ENCODE peak calls at places on chromosomes 12 and 14, in five cellular contexts. One of them, this sample, is unnamed.

GRCh38 chr12:130367523-130367922 is 29.8 kb downstream of the PIWIL1 start:
- DNase-seq in activated naive CD8-positive, alpha-beta T cell treated with anti-CD3 and anti-CD28 coated beads, Interleukin-2, amount 50 U/mL, for 24 hours: no peak
- DNase-seq in NCI-H1436: no peak
- DNase-seq in stomach: no peak
- DNase-seq in stimulated activated CD8-positive, alpha-beta memory T cell treated with anti-CD3 and anti-CD28 coated beads, Interleukin-15, amount 100 ng/mL, for 24 hours: no peak
- DNase-seq in this sample: no peak

GRCh38 chr14:71594828-71595227 is 337.4 kb upstream of the RGS6 start:
- DNase-seq in activated naive CD8-positive, alpha-beta T cell treated with anti-CD3 and anti-CD28 coated beads, Interleukin-2, amount 50 U/mL, for 24 hours: peak; percentile 18
- DNase-seq in NCI-H1436: no peak
- DNase-seq in stomach: no peak
- DNase-seq in stimulated activated CD8-positive, alpha-beta memory T cell treated with anti-CD3 and anti-CD28 coated beads, Interleukin-15, amount 100 ng/mL, for 24 hours: no peak
- DNase-seq in this sample: no peak

GRCh38 chr14:75068294-75069020 is 984 bp upstream of the ZC2HC1C start:
- DNase-seq in activated naive CD8-positive, alpha-beta T cell treated with anti-CD3 and anti-CD28 coated beads, Interleukin-2, amount 50 U/mL, for 24 hours: no peak
- DNase-seq in NCI-H1436: no peak
- DNase-seq in stomach: no peak
- DNase-seq in stimulated activated CD8-positive, alpha-beta memory T cell treated with anti-CD3 and anti-CD28 coated beads, Interleukin-15, amount 100 ng/mL, for 24 hours: no peak
- DNase-seq in this sample: no peak

GRCh38 chr12:12705833-12706520 is 10.0 kb upstream of the GPR19 start:
- DNase-seq in activated naive CD8-positive, alpha-beta T cell treated with anti-CD3 and anti-CD28 coated beads, Interleukin-2, amount 50 U/mL, for 24 hours: peak; percentile 45
- DNase-seq in NCI-H1436: no peak
- DNase-seq in stomach: peak; percentile 55
- DNase-seq in stimulated activated CD8-positive, alpha-beta memory T cell treated with anti-CD3 and anti-CD28 coated beads, Interleukin-15, amount 100 ng/mL, for 24 hours: no peak
- DNase-seq in this sample: peak; percentile 31

GRCh38 chr12:27970391-27970980 is 2.0 kb downstream of the PTHLH start:
- DNase-seq in activated naive CD8-positive, alpha-beta T cell treated with anti-CD3 and anti-CD28 coated beads, Interleukin-2, amount 50 U/mL, for 24 hours: peak; percentile 21
- DNase-seq in NCI-H1436: no peak
- DNase-seq in stomach: no peak
- DNase-seq in stimulated activated CD8-positive, alpha-beta memory T cell treated with anti-CD3 and anti-CD28 coated beads, Interleukin-15, amount 100 ng/mL, for 24 hours: no peak
- DNase-seq in this sample: no peak

GRCh38 chr12:18868673-18869072 is 130.8 kb downstream of the CAPZA3 start:
- DNase-seq in activated naive CD8-positive, alpha-beta T cell treated with anti-CD3 and anti-CD28 coated beads, Interleukin-2, amount 50 U/mL, for 24 hours: no peak
- DNase-seq in NCI-H1436: no peak
- DNase-seq in stomach: no peak
- DNase-seq in stimulated activated CD8-positive, alpha-beta memory T cell treated with anti-CD3 and anti-CD28 coated beads, Interleukin-15, amount 100 ng/mL, for 24 hours: no peak
- DNase-seq in this sample: no peak

GRCh38 chr14:92362781-92363235 is 39.8 kb downstream of the SLC24A4 start:
- DNase-seq in activated naive CD8-positive, alpha-beta T cell treated with anti-CD3 and anti-CD28 coated beads, Interleukin-2, amount 50 U/mL, for 24 hours: no peak
- DNase-seq in NCI-H1436: no peak
- DNase-seq in stomach: no peak
- DNase-seq in stimulated activated CD8-positive, alpha-beta memory T cell treated with anti-CD3 and anti-CD28 coated beads, Interleukin-15, amount 100 ng/mL, for 24 hours: no peak
- DNase-seq in this sample: no peak

GRCh38 chr12:83141460-83141994 is 454.8 kb downstream of the TMTC2 start:
- DNase-seq in activated naive CD8-positive, alpha-beta T cell treated with anti-CD3 and anti-CD28 coated beads, Interleukin-2, amount 50 U/mL, for 24 hours: no peak
- DNase-seq in NCI-H1436: no peak
- DNase-seq in stomach: no peak
- DNase-seq in stimulated activated CD8-positive, alpha-beta memory T cell treated with anti-CD3 and anti-CD28 coated beads, Interleukin-15, amount 100 ng/mL, for 24 hours: no peak
- DNase-seq in this sample: no peak

GRCh38 chr14:79476552-79476951 is 734.8 kb downstream of the DIO2 start:
- DNase-seq in activated naive CD8-positive, alpha-beta T cell treated with anti-CD3 and anti-CD28 coated beads, Interleukin-2, amount 50 U/mL, for 24 hours: no peak
- DNase-seq in NCI-H1436: no peak
- DNase-seq in stomach: no peak
- DNase-seq in stimulated activated CD8-positive, alpha-beta memory T cell treated with anti-CD3 and anti-CD28 coated beads, Interleukin-15, amount 100 ng/mL, for 24 hours: no peak
- DNase-seq in this sample: no peak

GRCh38 chr12:120079352-120080042 is 37.1 kb downstream of the RAB35 start:
- DNase-seq in activated naive CD8-positive, alpha-beta T cell treated with anti-CD3 and anti-CD28 coated beads, Interleukin-2, amount 50 U/mL, for 24 hours: no peak
- DNase-seq in NCI-H1436: no peak
- DNase-seq in stomach: no peak
- DNase-seq in stimulated activated CD8-positive, alpha-beta memory T cell treated with anti-CD3 and anti-CD28 coated beads, Interleukin-15, amount 100 ng/mL, for 24 hours: no peak
- DNase-seq in this sample: no peak

GRCh38 chr12:127822743-127823433 is 444.1 kb upstream of the TMEM132C start:
- DNase-seq in activated naive CD8-positive, alpha-beta T cell treated with anti-CD3 and anti-CD28 coated beads, Interleukin-2, amount 50 U/mL, for 24 hours: no peak
- DNase-seq in NCI-H1436: no peak
- DNase-seq in stomach: no peak
- DNase-seq in stimulated activated CD8-positive, alpha-beta memory T cell treated with anti-CD3 and anti-CD28 coated beads, Interleukin-15, amount 100 ng/mL, for 24 hours: no peak
- DNase-seq in this sample: no peak

GRCh38 chr12:102480401-102480800 is at the start of gene IGF1:
- DNase-seq in activated naive CD8-positive, alpha-beta T cell treated with anti-CD3 and anti-CD28 coated beads, Interleukin-2, amount 50 U/mL, for 24 hours: no peak
- DNase-seq in NCI-H1436: no peak
- DNase-seq in stomach: no peak
- DNase-seq in stimulated activated CD8-positive, alpha-beta memory T cell treated with anti-CD3 and anti-CD28 coated beads, Interleukin-15, amount 100 ng/mL, for 24 hours: no peak
- DNase-seq in this sample: no peak

GRCh38 chr12:81295286-81295685 is 217.4 kb downstream of the ACSS3 start:
- DNase-seq in activated naive CD8-positive, alpha-beta T cell treated with anti-CD3 and anti-CD28 coated beads, Interleukin-2, amount 50 U/mL, for 24 hours: no peak
- DNase-seq in NCI-H1436: no peak
- DNase-seq in stomach: no peak
- DNase-seq in stimulated activated CD8-positive, alpha-beta memory T cell treated with anti-CD3 and anti-CD28 coated beads, Interleukin-15, amount 100 ng/mL, for 24 hours: no peak
- DNase-seq in this sample: no peak

GRCh38 chr14:61556455-61556854 is 138.9 kb upstream of the HIF1A start:
- DNase-seq in activated naive CD8-positive, alpha-beta T cell treated with anti-CD3 and anti-CD28 coated beads, Interleukin-2, amount 50 U/mL, for 24 hours: no peak
- DNase-seq in NCI-H1436: no peak
- DNase-seq in stomach: no peak
- DNase-seq in stimulated activated CD8-positive, alpha-beta memory T cell treated with anti-CD3 and anti-CD28 coated beads, Interleukin-15, amount 100 ng/mL, for 24 hours: no peak
- DNase-seq in this sample: no peak

GRCh38 chr12:53481957-53482586 is 17.2 kb downstream of the MAP3K12 start:
- DNase-seq in activated naive CD8-positive, alpha-beta T cell treated with anti-CD3 and anti-CD28 coated beads, Interleukin-2, amount 50 U/mL, for 24 hours: no peak
- DNase-seq in NCI-H1436: no peak
- DNase-seq in stomach: no peak
- DNase-seq in stimulated activated CD8-positive, alpha-beta memory T cell treated with anti-CD3 and anti-CD28 coated beads, Interleukin-15, amount 100 ng/mL, for 24 hours: no peak
- DNase-seq in this sample: no peak

GRCh38 chr14:50601405-50601804 is 41.5 kb downstream of the ATL1 start:
- DNase-seq in activated naive CD8-positive, alpha-beta T cell treated with anti-CD3 and anti-CD28 coated beads, Interleukin-2, amount 50 U/mL, for 24 hours: no peak
- DNase-seq in NCI-H1436: no peak
- DNase-seq in stomach: no peak
- DNase-seq in stimulated activated CD8-positive, alpha-beta memory T cell treated with anti-CD3 and anti-CD28 coated beads, Interleukin-15, amount 100 ng/mL, for 24 hours: no peak
- DNase-seq in this sample: no peak